ENCODE peak calls at places on chromosome 3, in seven cellular contexts. J is AG04450, Q is glutamatergic neuron, F is GM06990, Z is progenitor cell of endocrine pancreas, E is nephron progenitor cell, Y is tibial nerve. S is an unnamed sample.

GRCh38 chr3:23096041-23096440 is 107.1 kb upstream of the UBE2E2 start:
- DNase-seq in J (no peak), Q (no peak), F (no peak), Z (no peak), E (no peak), Y (no peak), S (no peak)

GRCh38 chr3:64160000-64160690 is 65.1 kb downstream of the PRICKLE2 start:
- DNase-seq in J (no peak), Q (no peak), F (no peak), Z (no peak), E (no peak), Y (no peak), S (no peak)

GRCh38 chr3:11717768-11718581 is 74.3 kb upstream of the VGLL4 start:
- DNase-seq in J (no peak), Q (no peak), F (no peak), Z (no peak), E (peak), Y (peak), S (no peak)

GRCh38 chr3:29758108-29759020 is 477.5 kb downstream of the RBMS3 start:
- DNase-seq in J (peak), Q (no peak), F (no peak), Z (no peak), E (no peak), Y (peak), S (no peak)

GRCh38 chr3:99866167-99866810 is 48.6 kb downstream of the CMSS1 start:
- DNase-seq in J (no peak), Q (no peak), F (no peak), Z (no peak), E (no peak), Y (no peak), S (no peak)

GRCh38 chr3:94028093-94028837 is at the start of gene STX19:
- DNase-seq in J (no peak), Q (no peak), F (no peak), Z (no peak), E (no peak), Y (no peak), S (no peak)

GRCh38 chr3:130276203-130276803 is 69.2 kb upstream of the COL6A5 start:
- DNase-seq in J (peak), Q (no peak), F (no peak), Z (no peak), E (peak), Y (peak), S (no peak)

GRCh38 chr3:19436746-19437145 is 288.4 kb downstream of the KCNH8 start:
- DNase-seq in J (no peak), Q (no peak), F (no peak), Z (no peak), E (no peak), Y (no peak), S (no peak)

GRCh38 chr3:16476636-16477035 is 36.9 kb downstream of the RFTN1 start:
- DNase-seq in J (peak), Q (no peak), F (no peak), Z (no peak), E (no peak), Y (no peak), S (no peak)

DNA sequence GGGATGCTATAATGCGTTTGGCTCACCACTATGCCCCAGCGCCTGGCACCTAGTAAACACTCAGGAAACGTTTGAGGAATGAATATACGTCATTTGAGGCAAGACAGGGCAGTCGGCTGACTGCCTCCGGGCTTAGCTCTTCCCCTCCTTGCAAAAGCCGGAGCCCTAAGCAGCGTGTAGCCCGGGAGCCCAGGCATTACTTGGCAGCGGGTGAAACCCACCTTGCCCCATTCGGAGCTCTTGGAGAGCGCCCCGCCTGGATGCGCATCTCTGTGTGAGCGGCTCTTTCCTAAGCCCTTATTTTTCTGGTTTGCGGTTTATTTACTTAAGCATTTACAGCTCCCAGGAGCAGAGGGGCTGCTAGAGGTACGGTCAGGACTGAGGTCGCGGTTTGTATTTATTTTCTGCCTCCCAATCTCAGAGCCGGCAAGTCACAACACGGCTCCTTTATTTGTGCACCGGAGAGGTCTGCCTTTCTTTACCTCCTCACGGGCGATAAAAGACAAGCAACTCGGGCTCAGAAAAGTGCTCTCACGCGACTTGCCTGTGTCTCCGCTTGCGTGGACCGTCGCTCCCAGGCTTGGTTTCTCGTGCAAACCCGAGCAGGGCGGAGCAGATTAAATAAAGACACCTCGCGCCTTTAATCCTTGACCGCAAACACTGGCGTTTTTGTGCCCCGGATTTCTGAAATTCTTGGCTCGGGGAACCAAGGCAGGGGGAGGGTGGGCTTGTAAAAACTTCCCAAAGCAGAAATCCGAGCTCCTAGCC is 724 bp upstream of the ITPR1 start:
- DNase-seq in J (no peak), Q (peak), F (no peak), Z (peak), E (peak), Y (peak), S (peak)
- TF ChIP-seq CTCF in J (peak), Q (no peak), F (peak), Z (no peak), E (no peak), Y (no peak), S (no peak)

GRCh38 chr3:33134026-33134625 is 20.3 kb downstream of the CRTAP start:
- DNase-seq in J (no peak), Q (no peak), F (no peak), Z (no peak), E (no peak), Y (no peak), S (no peak)
- TF ChIP-seq CTCF in J (no peak), Q (no peak), F (no peak), Z (no peak), E (no peak), Y (no peak), S (no peak)

DNA sequence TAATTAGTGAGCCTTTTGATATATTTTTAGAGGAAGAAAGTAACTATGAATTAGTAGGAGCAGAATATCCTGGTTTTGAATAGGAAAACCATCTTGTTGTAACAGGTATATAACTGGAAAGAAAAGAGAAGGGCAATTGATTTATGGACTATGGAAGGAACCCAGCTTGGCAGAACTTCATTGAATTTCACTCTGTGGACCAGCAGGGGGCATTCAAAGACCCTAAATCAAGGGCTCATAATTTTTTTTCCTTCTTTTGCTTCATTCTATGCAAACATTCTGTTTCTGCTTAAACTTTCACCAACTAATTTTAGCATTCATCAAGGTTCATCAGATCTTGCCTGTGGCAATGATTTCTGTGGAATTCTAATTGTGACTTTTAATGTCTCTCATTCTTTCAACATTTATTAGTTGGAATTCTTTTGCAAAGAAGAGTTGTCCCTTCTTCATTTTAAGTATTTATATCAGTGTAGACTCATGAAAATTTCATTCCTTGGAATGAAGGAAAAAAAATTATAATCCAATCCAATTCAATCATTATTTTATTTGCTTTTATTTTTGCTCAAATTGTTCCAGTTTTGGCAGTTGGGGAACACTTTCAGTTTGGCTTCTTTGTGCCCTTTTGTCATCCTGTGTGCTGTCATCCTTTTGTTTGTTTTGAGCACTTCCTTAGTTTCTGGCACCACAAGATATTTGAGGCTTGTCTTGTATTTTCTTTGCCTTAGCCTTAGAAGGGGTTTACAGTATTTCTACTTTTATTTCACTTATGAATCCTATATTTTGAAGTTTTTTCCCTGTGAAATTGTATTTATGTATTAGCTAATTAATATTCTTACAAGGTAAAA is 30.4 kb downstream of the NXPE3 start:
- DNase-seq in J (no peak), Q (no peak), F (no peak), Z (no peak), E (peak), Y (no peak), S (no peak)
- TF ChIP-seq CTCF in J (peak), Q (peak), F (peak), Z (peak), E (peak), Y (peak), S (peak)

GRCh38 chr3:35275768-35276167 is 363.6 kb upstream of the ARPP21 start:
- DNase-seq in J (no peak), Q (no peak), F (no peak), Z (no peak), E (no peak), Y (no peak), S (no peak)
- TF ChIP-seq CTCF in J (no peak), Q (no peak), F (no peak), Z (no peak), E (no peak), Y (no peak), S (no peak)

GRCh38 chr3:45227946-45228345 is 1.9 kb upstream of the TMEM158 start:
- DNase-seq in J (no peak), Q (no peak), F (no peak), Z (no peak), E (no peak), Y (no peak), S (no peak)
- TF ChIP-seq CTCF in J (no peak), Q (no peak), F (no peak), Z (peak), E (no peak), Y (no peak), S (no peak)

GRCh38 chr3:149969110-149969944 is 1.4 kb downstream of the PFN2 start:
- DNase-seq in J (peak), Q (peak), F (no peak), Z (peak), E (peak), Y (peak), S (peak)
- TF ChIP-seq CTCF in J (peak), Q (no peak), F (no peak), Z (peak), E (no peak), Y (peak), S (no peak)

GRCh38 chr3:106210923-106211322 is 342.1 kb upstream of the CBLB start:
- DNase-seq in J (no peak), Q (no peak), F (no peak), Z (no peak), E (no peak), Y (no peak), S (no peak)

GRCh38 chr3:106206613-106207012 is 337.8 kb upstream of the CBLB start:
- DNase-seq in J (no peak), Q (no peak), F (no peak), Z (no peak), E (no peak), Y (no peak), S (no peak)

GRCh38 chr3:106208266-106208665 is 339.5 kb upstream of the CBLB start:
- DNase-seq in J (no peak), Q (no peak), F (no peak), Z (no peak), E (no peak), Y (no peak), S (no peak)

GRCh38 chr3:106209482-106209881 is 340.7 kb upstream of the CBLB start:
- DNase-seq in J (no peak), Q (no peak), F (no peak), Z (no peak), E (no peak), Y (no peak), S (no peak)

GRCh38 chr3:106208979-106209378 is 340.2 kb upstream of the CBLB start:
- DNase-seq in J (no peak), Q (no peak), F (no peak), Z (no peak), E (no peak), Y (no peak), S (no peak)
- TF ChIP-seq CTCF in J (peak), Q (no peak), F (no peak), Z (no peak), E (no peak), Y (no peak), S (no peak)

GRCh38 chr3:10507331-10507730 is 1.9 kb upstream of the ATP2B2 start:
- DNase-seq in J (no peak), Q (no peak), F (no peak), Z (no peak), E (no peak), Y (no peak), S (no peak)

GRCh38 chr3:10504161-10505049 is 981 bp downstream of the ATP2B2 start:
- DNase-seq in J (no peak), Q (no peak), F (no peak), Z (no peak), E (no peak), Y (no peak), S (no peak)

GRCh38 chr3:10506696-10507095 is 1.3 kb upstream of the ATP2B2 start:
- DNase-seq in J (no peak), Q (no peak), F (no peak), Z (no peak), E (no peak), Y (no peak), S (no peak)

GRCh38 chr3:10505050-10505790 is at the start of gene ATP2B2:
- DNase-seq in J (no peak), Q (peak), F (no peak), Z (no peak), E (peak), Y (no peak), S (no peak)

DNA sequence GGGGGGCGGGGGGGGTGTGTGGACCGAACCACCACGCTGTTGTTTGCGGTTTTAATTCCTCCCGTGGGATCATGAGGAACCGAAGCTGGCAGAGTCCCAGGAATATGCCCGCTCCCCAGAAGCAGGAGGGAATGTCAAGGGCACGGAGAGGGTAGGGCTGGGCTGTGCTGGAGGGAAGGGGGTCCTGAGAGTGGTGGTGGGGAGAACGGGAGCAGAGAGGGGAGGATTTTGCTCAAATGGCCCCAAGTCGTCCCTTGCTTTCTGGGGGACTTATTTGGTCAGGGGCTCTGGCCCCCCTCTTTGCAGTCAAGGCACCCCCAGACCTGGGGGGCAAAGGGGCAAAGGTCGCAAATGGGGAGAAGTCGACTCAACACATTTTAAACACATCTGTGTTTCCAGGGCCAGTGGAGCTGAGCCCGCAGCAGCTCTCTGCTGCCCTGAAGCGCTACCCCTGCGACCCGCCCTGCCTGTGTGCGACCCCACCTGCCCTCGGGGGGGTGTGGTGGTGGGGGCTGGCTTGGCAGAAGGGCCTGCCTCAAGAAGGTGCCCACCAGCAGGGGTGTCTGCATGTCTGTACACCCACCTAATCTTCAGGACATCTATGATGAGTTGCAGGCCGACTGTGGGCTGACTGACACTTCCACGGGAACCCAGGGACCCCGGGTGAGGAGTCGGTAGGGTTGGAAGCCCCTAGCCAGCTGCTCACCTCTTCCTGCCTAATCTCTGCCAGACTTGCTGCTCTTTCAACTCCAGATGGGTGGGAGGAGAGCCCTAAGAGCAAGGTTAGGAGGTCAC is 602 bp upstream of the ATP2B2 start:
- DNase-seq in J (no peak), Q (no peak), F (no peak), Z (no peak), E (no peak), Y (no peak), S (no peak)
- TF ChIP-seq CTCF in J (no peak), Q (no peak), F (no peak), Z (no peak), E (no peak), Y (no peak), S (no peak)

GRCh38 chr3:38039101-38039898 is at the start of gene DLEC1:
- DNase-seq in J (no peak), Q (peak), F (peak), Z (no peak), E (peak), Y (peak), S (no peak)
- TF ChIP-seq CTCF in J (no peak), Q (no peak), F (no peak), Z (no peak), E (no peak), Y (no peak), S (no peak)

DNA sequence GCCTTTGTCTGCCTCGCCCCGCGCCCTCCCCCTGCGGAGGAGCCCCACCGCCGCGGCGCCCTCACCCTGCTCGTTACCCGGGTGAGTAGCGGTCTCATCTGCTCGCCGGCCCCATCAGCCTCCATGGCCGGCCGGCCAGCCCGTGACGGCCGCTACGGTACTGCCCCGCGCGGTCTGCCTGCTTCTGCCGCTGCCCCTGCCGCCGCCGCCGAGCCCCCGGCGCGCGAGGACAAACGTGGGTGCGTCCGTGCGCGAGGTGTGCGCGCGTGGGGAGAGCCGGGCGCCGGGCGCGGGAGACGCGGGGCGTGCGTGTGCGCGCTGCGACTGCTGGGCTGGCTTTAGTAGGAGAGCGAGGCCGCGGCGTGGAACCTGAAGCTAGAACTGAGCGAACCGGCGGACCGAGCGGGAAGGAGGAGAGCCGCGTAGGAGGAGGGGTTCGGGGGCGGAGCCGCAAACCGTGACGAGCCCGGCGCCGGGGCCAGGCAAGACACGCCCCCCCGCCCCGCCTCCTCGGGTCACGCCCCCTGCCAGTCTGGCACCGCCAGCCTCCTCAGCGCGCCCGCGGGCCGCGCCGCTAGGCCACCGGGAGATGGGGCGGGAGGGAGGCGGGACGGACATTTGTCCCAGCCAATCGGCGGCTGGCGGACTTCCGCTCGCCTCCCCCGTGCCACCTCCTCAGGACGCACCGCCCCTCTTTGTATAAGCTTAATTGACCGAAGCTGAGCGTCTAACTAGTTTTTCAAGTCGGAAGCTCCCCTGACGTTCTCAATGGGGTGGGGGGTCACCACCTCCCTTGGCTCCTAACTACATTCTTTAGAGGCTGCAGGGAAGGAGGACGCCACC is at the start of gene SLC4A7:
- DNase-seq in J (peak), Q (peak), F (peak), Z (peak), E (peak), Y (peak), S (peak)
- TF ChIP-seq CTCF in J (peak), Q (no peak), F (no peak), Z (no peak), E (no peak), Y (peak), S (no peak)